ENCODE peak calls at places on chromosomes 7 and 10, in seven cellular contexts. M is colonic mucosa, K is NAMALWA, I is DMS153, Q is right cardiac atrium, T is NCI-H1092 treated with DMSO at 0.1 percent for 48 hours, Y is nucleus accumbens. O is an unnamed sample.

GRCh38 chr7:157604661-157605381 is 268.0 kb downstream of the DNAJB6 start:
- DNase-seq in M (no peak), K (no peak), I (no peak), Q (no peak), T (no peak), Y (no peak), O (no peak)

GRCh38 chr7:39987641-39988347 is 37.7 kb downstream of the CDK13 start:
- DNase-seq in M (no peak), K (no peak), I (no peak), Q (no peak), T (no peak), Y (peak; percentile 10), O (no peak)

GRCh38 chr10:34853357-34853756 is 38.3 kb upstream of the PARD3 start:
- DNase-seq in M (no peak), K (no peak), I (no peak), Q (no peak), T (no peak), Y (no peak), O (no peak)

GRCh38 chr7:158583143-158583542 is 4.5 kb downstream of the PTPRN2 start:
- DNase-seq in M (no peak), K (no peak), I (no peak), Q (no peak), T (no peak), Y (no peak), O (no peak)

GRCh38 chr7:101832681-101833375 is 15.4 kb downstream of the CUX1 start:
- DNase-seq in M (no peak), K (no peak), I (no peak), Q (no peak), T (no peak), Y (no peak), O (no peak)

GRCh38 chr10:130215076-130215917 is 79.1 kb downstream of the GLRX3 start:
- DNase-seq in M (no peak), K (no peak), I (no peak), Q (no peak), T (peak; percentile 7), Y (no peak), O (no peak)

GRCh38 chr10:26721561-26721960 is 24.1 kb downstream of the PDSS1 start:
- DNase-seq in M (no peak), K (no peak), I (no peak), Q (no peak), T (no peak), Y (no peak), O (no peak)

GRCh38 chr7:115054478-115055122 is 132.7 kb downstream of the MDFIC start:
- DNase-seq in M (no peak), K (no peak), I (no peak), Q (no peak), T (no peak), Y (no peak), O (no peak)

GRCh38 chr10:97498841-97499560 is at the start of gene UBTD1:
- DNase-seq in M (peak; percentile 49), K (no peak), I (no peak), Q (no peak), T (no peak), Y (peak; percentile 67), O (no peak)

O was measured in PC-3.